ENCODE peak calls at places on chromosomes 13 and 19, in eight cellular contexts. I, M, W, K, V, P, U and D are unnamed samples.

GRCh38 chr19:45311640-45312039 is 11.0 kb downstream of the CKM start:
- DNase-seq in I (no peak), M (no peak), W (no peak), K (no peak), V (no peak), P (no peak), U (no peak), D (no peak)

GRCh38 chr19:3006075-3006767 is 22.9 kb downstream of the TLE2 start:
- DNase-seq in I (no peak), M (peak), W (no peak), K (no peak), V (no peak), P (no peak), U (peak), D (no peak)

GRCh38 chr19:31560021-31560770 is 211.0 kb upstream of the TSHZ3 start:
- DNase-seq in I (no peak), M (no peak), W (peak), K (no peak), V (peak), P (no peak), U (no peak), D (no peak)

GRCh38 chr13:44191504-44192171 is 182.0 kb upstream of the SERP2 start:
- DNase-seq in I (no peak), M (peak), W (peak), K (peak), V (peak), P (peak), U (peak), D (peak)

GRCh38 chr19:46191972-46192371 is 37.6 kb upstream of the IGFL1 start:
- DNase-seq in I (no peak), M (no peak), W (no peak), K (no peak), V (no peak), P (no peak), U (no peak), D (no peak)

GRCh38 chr13:82506805-82507404 is 1375.4 kb downstream of the SLITRK1 start:
- DNase-seq in I (no peak), M (no peak), W (no peak), K (no peak), V (no peak), P (no peak), U (no peak), D (no peak)

GRCh38 chr13:33676045-33676699 is 141.8 kb upstream of the RFC3 start:
- DNase-seq in I (no peak), M (no peak), W (no peak), K (no peak), V (no peak), P (no peak), U (peak), D (no peak)

GRCh38 chr19:40191836-40192646 is 815 bp downstream of the MAP3K10 start:
- DNase-seq in I (no peak), M (no peak), W (peak), K (no peak), V (peak), P (peak), U (peak), D (peak)

GRCh38 chr13:108227651-108228272 is 9.6 kb downstream of the ABHD13 start:
- DNase-seq in I (no peak), M (peak), W (peak), K (peak), V (peak), P (peak), U (peak), D (no peak)

GRCh38 chr13:24053505-24054251 is 106.8 kb upstream of the SPATA13 start:
- DNase-seq in I (peak), M (peak), W (peak), K (peak), V (peak), P (peak), U (peak), D (peak)

GRCh38 chr19:42401365-42402303 is 11.5 kb upstream of the CNFN start:
- DNase-seq in I (no peak), M (no peak), W (peak), K (peak), V (peak), P (peak), U (peak), D (peak)

GRCh38 chr13:26344980-26345379 is 91.1 kb downstream of the CDK8 start:
- DNase-seq in I (no peak), M (no peak), W (peak), K (no peak), V (no peak), P (no peak), U (no peak), D (no peak)

GRCh38 chr19:16566161-16566560 is 6.1 kb downstream of the SLC35E1 start:
- DNase-seq in I (no peak), M (no peak), W (no peak), K (no peak), V (no peak), P (no peak), U (no peak), D (no peak)

GRCh38 chr13:28145049-28145448 is 6.7 kb downstream of the PAN3 start:
- DNase-seq in I (no peak), M (no peak), W (no peak), K (no peak), V (no peak), P (no peak), U (no peak), D (no peak)

GRCh38 chr13:31946091-31946770 is 85.3 kb upstream of the FRY start:
- DNase-seq in I (no peak), M (no peak), W (peak), K (no peak), V (no peak), P (no peak), U (no peak), D (no peak)

GRCh38 chr19:32268381-32268780 is 77.0 kb upstream of the ZNF507 start:
- DNase-seq in I (no peak), M (no peak), W (no peak), K (no peak), V (no peak), P (no peak), U (no peak), D (no peak)

GRCh38 chr13:104875008-104875762 is 1660.3 kb downstream of the EFNB2 start:
- DNase-seq in I (no peak), M (no peak), W (no peak), K (no peak), V (peak), P (no peak), U (no peak), D (no peak)

GRCh38 chr13:113423225-113424170 is 29.8 kb downstream of the ADPRHL1 start:
- DNase-seq in I (no peak), M (no peak), W (no peak), K (no peak), V (no peak), P (no peak), U (no peak), D (no peak)

GRCh38 chr13:63198076-63198475 is 1782.4 kb upstream of the PCDH20 start:
- DNase-seq in I (no peak), M (no peak), W (peak), K (no peak), V (no peak), P (no peak), U (no peak), D (no peak)

GRCh38 chr13:98103531-98103930 is 39.4 kb upstream of the FARP1 start:
- DNase-seq in I (no peak), M (no peak), W (no peak), K (no peak), V (no peak), P (no peak), U (peak), D (no peak)

GRCh38 chr19:49142866-49143335 is 12.3 kb downstream of the HRC start:
- DNase-seq in I (no peak), M (no peak), W (peak), K (peak), V (peak), P (peak), U (peak), D (peak)

GRCh38 chr19:34818270-34818669 is 45.3 kb upstream of the ZNF599 start:
- DNase-seq in I (no peak), M (no peak), W (no peak), K (no peak), V (no peak), P (no peak), U (no peak), D (no peak)

GRCh38 chr19:12774588-12775555 is at the start of gene HOOK2:
- DNase-seq in I (no peak), M (peak), W (no peak), K (peak), V (no peak), P (peak), U (peak), D (no peak)

GRCh38 chr13:27636624-27637288 is 15.1 kb downstream of the POLR1D start:
- DNase-seq in I (no peak), M (no peak), W (peak), K (peak), V (no peak), P (no peak), U (no peak), D (no peak)

GRCh38 chr13:30173301-30173605 is 134.1 kb downstream of the KATNAL1 start:
- DNase-seq in I (no peak), M (no peak), W (no peak), K (no peak), V (peak), P (no peak), U (no peak), D (no peak)

GRCh38 chr19:29263305-29264080 is 50.5 kb upstream of the UQCRFS1 start:
- DNase-seq in I (no peak), M (no peak), W (peak), K (peak), V (no peak), P (peak), U (peak), D (peak)

GRCh38 chr13:27079421-27079958 is 92.1 kb downstream of the USP12 start:
- DNase-seq in I (no peak), M (no peak), W (peak), K (peak), V (peak), P (peak), U (no peak), D (no peak)

GRCh38 chr19:36939153-36939552 is 23.0 kb downstream of the ZNF568 start:
- DNase-seq in I (no peak), M (no peak), W (no peak), K (no peak), V (no peak), P (no peak), U (no peak), D (no peak)

GRCh38 chr13:109700176-109700575 is 86.2 kb downstream of the IRS2 start:
- DNase-seq in I (no peak), M (no peak), W (peak), K (peak), V (peak), P (no peak), U (peak), D (no peak)

GRCh38 chr13:30308548-30308947 is 1.2 kb upstream of the KATNAL1 start:
- DNase-seq in I (no peak), M (no peak), W (peak), K (no peak), V (peak), P (no peak), U (no peak), D (no peak)

GRCh38 chr19:7783991-7784421 is 21.0 kb downstream of the CLEC4M start:
- DNase-seq in I (no peak), M (no peak), W (peak), K (peak), V (peak), P (no peak), U (peak), D (no peak)

GRCh38 chr13:37109080-37109678 is 3.7 kb upstream of the CSNK1A1L start:
- DNase-seq in I (no peak), M (no peak), W (peak), K (peak), V (peak), P (peak), U (peak), D (peak)

GRCh38 chr19:17847538-17848366 is at the start of gene JAK3:
- DNase-seq in I (peak), M (no peak), W (peak), K (no peak), V (peak), P (peak), U (no peak), D (peak)

GRCh38 chr19:53422551-53422950 is 9.2 kb upstream of the ZNF761 start:
- DNase-seq in I (no peak), M (no peak), W (no peak), K (no peak), V (no peak), P (no peak), U (no peak), D (no peak)

GRCh38 chr13:73922728-73923393 is 211.3 kb downstream of the KLF12 start:
- DNase-seq in I (no peak), M (no peak), W (peak), K (no peak), V (no peak), P (no peak), U (peak), D (no peak)

GRCh38 chr19:52492991-52493470 is 34.4 kb upstream of the ZNF808 start:
- DNase-seq in I (no peak), M (no peak), W (no peak), K (no peak), V (no peak), P (peak), U (no peak), D (peak)

GRCh38 chr19:17749912-17750317 is 1.4 kb upstream of the FCHO1 start:
- DNase-seq in I (no peak), M (no peak), W (no peak), K (no peak), V (no peak), P (no peak), U (no peak), D (no peak)

GRCh38 chr19:47492571-47493377 is 8.8 kb upstream of the KPTN start:
- DNase-seq in I (no peak), M (no peak), W (no peak), K (no peak), V (no peak), P (no peak), U (no peak), D (no peak)

GRCh38 chr19:18399008-18399407 is 1.6 kb upstream of the LRRC25 start:
- DNase-seq in I (no peak), M (no peak), W (peak), K (peak), V (peak), P (no peak), U (peak), D (no peak)

GRCh38 chr19:12665646-12666304 is 767 bp downstream of the MAN2B1 start:
- DNase-seq in I (no peak), M (no peak), W (peak), K (no peak), V (no peak), P (no peak), U (no peak), D (no peak)

DNA sequence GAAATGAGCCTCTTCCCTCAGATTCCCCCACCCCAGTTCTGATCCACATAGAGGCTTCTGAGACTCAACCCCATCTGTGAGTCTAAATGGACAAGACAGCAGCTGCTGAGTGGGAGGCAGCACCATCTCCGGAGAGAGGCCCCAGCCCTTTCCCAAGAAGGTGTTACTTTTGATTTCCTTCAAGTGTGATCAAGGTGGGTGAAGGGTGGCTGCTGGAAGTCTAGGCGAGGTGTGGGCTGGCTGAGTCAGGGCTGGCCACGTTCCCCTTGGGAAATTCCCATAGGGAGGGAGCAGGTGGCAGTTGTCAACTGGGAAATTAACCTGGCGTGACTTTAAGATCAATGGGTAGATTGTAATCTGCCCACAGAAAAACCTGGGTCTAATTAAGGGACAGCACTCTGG is 148.0 kb downstream of the FOXO1 start:
- DNase-seq in I (peak), M (no peak), W (no peak), K (peak), V (no peak), P (no peak), U (no peak), D (no peak)
- H3K4me2 ChIP-seq in I (peak), M (no peak), W (no peak), K (no peak), V (no peak), P (no peak), U (no peak), D (no peak)

GRCh38 chr13:51805925-51806324 is 2.0 kb upstream of the DHRS12 start:
- DNase-seq in I (no peak), M (no peak), W (no peak), K (no peak), V (no peak), P (no peak), U (no peak), D (no peak)
- H3K4me2 ChIP-seq in I (no peak), M (no peak), W (no peak), K (no peak), V (no peak), P (no peak), U (no peak), D (no peak)

DNA sequence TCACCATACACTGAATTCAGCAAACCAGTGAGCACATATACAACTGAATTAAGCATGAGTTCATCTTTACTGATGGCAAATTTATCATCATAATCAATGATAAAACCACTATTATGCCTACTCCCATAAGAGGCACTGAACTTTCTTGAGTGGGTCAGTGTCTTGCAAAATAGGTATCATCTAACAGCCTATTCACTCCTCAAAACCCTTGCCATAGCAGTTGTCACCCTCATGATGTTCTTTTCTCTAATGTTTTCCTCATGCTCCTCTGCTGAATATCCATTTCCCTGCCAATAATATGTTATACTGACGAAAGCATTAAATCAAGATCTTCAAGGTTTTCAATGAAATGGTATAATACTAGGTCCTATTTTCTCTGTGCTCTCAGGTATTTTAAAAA is 5.6 kb downstream of the ARGLU1 start:
- DNase-seq in I (no peak), M (no peak), W (no peak), K (no peak), V (no peak), P (no peak), U (no peak), D (no peak)
- H3K4me2 ChIP-seq in I (peak), M (no peak), W (no peak), K (no peak), V (no peak), P (peak), U (no peak), D (no peak)

GRCh38 chr13:45711952-45712351 is 9.8 kb downstream of the CBY2 start:
- DNase-seq in I (no peak), M (no peak), W (no peak), K (no peak), V (no peak), P (no peak), U (no peak), D (no peak)
- H3K4me2 ChIP-seq in I (no peak), M (no peak), W (no peak), K (no peak), V (no peak), P (no peak), U (no peak), D (no peak)

GRCh38 chr13:66216723-66217122 is 1013.4 kb downstream of the PCDH9 start:
- DNase-seq in I (no peak), M (no peak), W (no peak), K (no peak), V (no peak), P (no peak), U (no peak), D (no peak)
- H3K4me2 ChIP-seq in I (no peak), M (no peak), W (no peak), K (no peak), V (no peak), P (no peak), U (no peak), D (no peak)

DNA sequence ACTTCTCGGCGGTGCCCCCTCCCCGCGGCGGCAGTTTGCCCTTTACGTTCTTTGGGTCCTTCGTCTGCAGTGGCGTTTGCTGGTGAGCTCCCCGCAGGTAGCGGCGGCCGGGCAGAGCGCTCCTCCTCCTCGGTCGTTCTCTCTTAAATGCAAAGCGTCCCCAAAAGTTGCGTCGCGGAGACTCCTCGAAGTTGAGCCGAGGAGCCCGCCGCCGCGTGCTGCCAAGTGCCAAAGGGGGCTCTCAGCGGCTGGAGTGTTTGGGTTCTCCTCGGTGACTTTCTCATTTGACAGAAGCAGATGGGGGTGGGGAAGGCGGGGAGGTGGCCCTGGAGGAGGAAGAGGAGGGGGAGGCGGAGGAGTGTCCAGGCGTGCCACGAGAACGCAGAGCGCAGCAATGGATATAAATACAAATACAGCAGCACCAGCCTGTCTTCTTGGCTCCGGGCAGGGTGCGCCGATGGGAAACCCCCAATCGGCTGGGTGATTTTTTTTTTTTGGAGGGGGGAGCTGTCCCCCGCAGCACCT is at the start of gene SOX21:
- DNase-seq in I (no peak), M (no peak), W (no peak), K (peak), V (no peak), P (peak), U (peak), D (no peak)
- H3K4me2 ChIP-seq in I (peak), M (no peak), W (peak), K (peak), V (peak), P (peak), U (peak), D (peak)

DNA sequence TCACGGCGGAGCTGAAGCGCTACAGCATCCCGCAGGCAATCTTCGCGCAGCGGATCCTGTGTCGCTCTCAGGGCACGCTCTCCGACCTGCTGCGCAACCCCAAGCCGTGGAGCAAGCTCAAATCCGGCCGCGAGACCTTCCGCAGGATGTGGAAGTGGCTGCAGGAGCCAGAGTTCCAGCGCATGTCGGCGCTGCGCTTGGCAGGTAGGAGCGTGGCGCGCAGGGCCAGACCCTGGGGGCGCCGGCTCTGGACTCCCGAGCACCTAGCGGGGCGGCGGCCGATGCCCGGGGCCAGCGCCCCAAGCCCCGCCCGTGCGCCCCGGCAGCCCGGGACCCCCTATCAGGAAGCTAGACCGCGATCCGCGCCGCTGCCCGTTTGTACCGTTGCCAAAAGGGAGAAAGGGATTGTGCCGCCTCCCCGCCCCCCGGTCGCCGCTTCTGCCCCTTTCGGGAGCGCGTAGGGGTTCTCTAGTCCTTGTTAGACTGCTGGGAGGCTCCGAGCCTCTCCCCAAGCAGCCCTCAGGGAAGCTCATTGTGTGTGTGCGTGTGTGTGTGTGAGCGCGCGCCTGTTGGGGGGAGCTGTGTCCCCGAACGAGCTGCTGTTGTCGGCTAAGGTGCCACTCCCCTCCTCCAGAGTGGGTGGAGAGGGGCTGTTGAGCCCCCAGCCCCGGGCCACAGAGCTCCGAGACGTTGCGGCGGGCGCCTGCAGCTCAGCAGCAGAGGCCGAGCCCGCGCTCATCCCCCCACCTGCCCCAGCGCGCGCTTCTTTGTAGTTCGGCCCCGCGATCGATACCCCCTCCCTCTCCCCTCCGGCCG is 1.6 kb downstream of the ONECUT3 start:
- DNase-seq in I (no peak), M (no peak), W (no peak), K (peak), V (peak), P (peak), U (peak), D (no peak)
- H3K4me2 ChIP-seq in I (no peak), M (peak), W (no peak), K (no peak), V (no peak), P (peak), U (peak), D (peak)

GRCh38 chr13:53442979-53443378 is 414.4 kb downstream of the OLFM4 start:
- DNase-seq in I (no peak), M (no peak), W (no peak), K (no peak), V (no peak), P (no peak), U (no peak), D (no peak)

GRCh38 chr13:53445682-53446081 is 417.1 kb downstream of the OLFM4 start:
- DNase-seq in I (no peak), M (no peak), W (no peak), K (no peak), V (no peak), P (no peak), U (no peak), D (no peak)
- H3K4me2 ChIP-seq in I (no peak), M (no peak), W (no peak), K (no peak), V (no peak), P (no peak), U (no peak), D (no peak)